ENCODE peak calls at places on chromosomes 11 and 22, in five cellular contexts. A, N, Q, W and M are unnamed samples.

GRCh38 chr22:37206841-37207821 is 5.1 kb downstream of the SSTR3 start:
- DNase-seq in A (no peak), N (peak; percentile 44), Q (no peak), W (no peak), M (peak; percentile 58)

GRCh38 chr11:131422491-131422890 is 52.1 kb downstream of the NTM start:
- DNase-seq in A (no peak), N (no peak), Q (no peak), W (no peak), M (no peak)

GRCh38 chr11:88367310-88367709 is 29.8 kb upstream of the CTSC start:
- DNase-seq in A (no peak), N (no peak), Q (no peak), W (no peak), M (no peak)

GRCh38 chr11:5625281-5625680 is 480 bp downstream of the TRIM34 start:
- DNase-seq in A (peak; percentile 8), N (no peak), Q (no peak), W (no peak), M (no peak)

GRCh38 chr11:117000039-117000740 is 98.0 kb downstream of the SIK3 start:
- DNase-seq in A (no peak), N (no peak), Q (no peak), W (no peak), M (no peak)

GRCh38 chr22:36180928-36181327 is 20.4 kb upstream of the APOL3 start:
- DNase-seq in A (no peak), N (no peak), Q (no peak), W (peak; percentile 43), M (no peak)

GRCh38 chr22:20141186-20142077 is 9.4 kb downstream of the CCDC188 start:
- DNase-seq in A (no peak), N (no peak), Q (no peak), W (no peak), M (no peak)

GRCh38 chr11:125063429-125064043 is 431 bp downstream of the SLC37A2 start:
- DNase-seq in A (no peak), N (peak; percentile 45), Q (no peak), W (peak; percentile 81), M (peak; percentile 59)

GRCh38 chr11:34909955-34910354 is 6.2 kb downstream of the APIP start:
- DNase-seq in A (no peak), N (no peak), Q (no peak), W (no peak), M (no peak)

GRCh38 chr11:60125962-60126585 is 37.6 kb downstream of the MS4A2 start:
- DNase-seq in A (no peak), N (no peak), Q (no peak), W (no peak), M (no peak)

GRCh38 chr22:22520667-22521602 is 865 bp upstream of the ZNF280A start:
- DNase-seq in A (no peak), N (no peak), Q (peak; percentile 93), W (peak; percentile 31), M (no peak)

GRCh38 chr11:1743587-1744136 is 6.7 kb downstream of the IFITM10 start:
- DNase-seq in A (no peak), N (peak; percentile 44), Q (no peak), W (peak; percentile 82), M (no peak)

GRCh38 chr11:46238967-46239800 is 38.3 kb upstream of the CREB3L1 start:
- DNase-seq in A (peak; percentile 93), N (peak; percentile 89), Q (peak; percentile 92), W (peak; percentile 97), M (peak; percentile 94)

GRCh38 chr11:47536925-47537324 is 16.0 kb downstream of the CELF1 start:
- DNase-seq in A (no peak), N (no peak), Q (no peak), W (no peak), M (no peak)

GRCh38 chr22:29195118-29195963 is 10.4 kb upstream of the EMID1 start:
- DNase-seq in A (no peak), N (no peak), Q (peak; percentile 85), W (no peak), M (peak; percentile 44)

GRCh38 chr22:39234157-39234793 is 10.5 kb downstream of the PDGFB start:
- DNase-seq in A (no peak), N (no peak), Q (no peak), W (no peak), M (no peak)

GRCh38 chr11:794766-795637 is 3.1 kb downstream of the SLC25A22 start:
- DNase-seq in A (no peak), N (no peak), Q (no peak), W (no peak), M (no peak)

GRCh38 chr11:106391771-106392412 is 314.4 kb downstream of the AASDHPPT start:
- DNase-seq in A (no peak), N (no peak), Q (no peak), W (no peak), M (no peak)

GRCh38 chr11:14499560-14500180 is at the start of gene COPB1:
- DNase-seq in A (peak; percentile 63), N (peak; percentile 97), Q (peak; percentile 96), W (peak; percentile 98), M (peak; percentile 95)
- TF ChIP-seq POLR2A in A (peak; percentile 96), N (peak; percentile 97), Q (peak; percentile 92), W (no peak), M (peak; percentile 72)

GRCh38 chr22:41204066-41204465 is 1.0 kb upstream of the L3MBTL2 start:
- DNase-seq in A (no peak), N (no peak), Q (no peak), W (no peak), M (no peak)

GRCh38 chr22:41206719-41207118 is 1.6 kb downstream of the L3MBTL2 start:
- DNase-seq in A (no peak), N (no peak), Q (no peak), W (no peak), M (no peak)

GRCh38 chr22:41203118-41203517 is 2.0 kb upstream of the L3MBTL2 start:
- DNase-seq in A (no peak), N (no peak), Q (no peak), W (no peak), M (no peak)

GRCh38 chr22:41201146-41201545 is 4.0 kb upstream of the L3MBTL2 start:
- DNase-seq in A (no peak), N (no peak), Q (no peak), W (no peak), M (no peak)

DNA sequence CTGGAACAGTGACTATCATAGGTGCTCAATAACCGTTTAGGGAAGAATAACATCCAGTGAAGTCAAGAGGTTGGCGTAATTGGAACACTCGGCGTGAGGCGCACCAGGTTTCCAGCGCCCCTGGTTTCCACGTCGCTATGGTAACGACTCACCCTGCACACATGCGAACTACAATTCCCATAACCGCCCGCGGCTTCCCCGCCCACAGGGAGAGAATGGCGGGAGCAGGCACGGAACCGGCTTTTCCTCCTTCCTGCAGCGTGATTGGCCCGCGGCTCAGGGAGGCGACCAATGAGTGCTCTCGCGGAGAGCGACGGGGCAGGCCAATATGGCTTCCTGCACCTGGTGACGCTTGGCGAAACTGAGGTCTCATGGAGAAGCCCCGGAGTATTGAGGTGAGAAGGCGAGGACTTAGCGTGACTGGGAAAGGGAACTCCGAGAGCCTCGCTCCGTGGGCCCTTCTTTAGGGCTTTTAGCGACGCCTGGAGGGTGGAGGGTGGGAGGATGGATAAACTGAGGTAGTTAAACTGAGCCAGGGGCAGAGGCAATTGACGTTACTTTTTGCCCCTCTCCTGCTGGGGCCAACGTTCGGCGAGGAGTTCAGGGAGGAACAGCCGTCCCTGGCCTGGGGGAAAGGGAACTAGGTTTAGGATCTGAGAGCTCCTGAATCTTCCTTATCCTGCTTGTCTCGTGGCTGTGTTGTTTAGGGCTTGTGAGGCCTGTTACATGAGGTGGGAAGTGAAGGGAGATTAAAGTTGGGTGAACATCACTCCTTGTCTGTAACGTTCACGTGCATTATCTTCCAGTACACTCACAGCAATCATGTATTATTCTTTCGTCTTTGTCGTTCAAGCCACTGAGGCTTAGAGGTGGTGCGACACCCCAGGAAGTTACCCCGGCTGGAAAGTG is at the start of gene L3MBTL2:
- DNase-seq in A (peak; percentile 94), N (peak; percentile 99), Q (peak; percentile 96), W (peak; percentile 99), M (peak; percentile 99)
- TF ChIP-seq POLR2A in A (peak; percentile 57), N (peak; percentile 29), Q (peak; percentile 91), W (no peak), M (peak; percentile 45)

GRCh38 chr11:111723595-111723994 is 42.6 kb downstream of the PPP2R1B start:
- DNase-seq in A (no peak), N (no peak), Q (no peak), W (no peak), M (no peak)
- TF ChIP-seq POLR2A in A (no peak), N (no peak), Q (no peak), W (no peak), M (no peak)

DNA sequence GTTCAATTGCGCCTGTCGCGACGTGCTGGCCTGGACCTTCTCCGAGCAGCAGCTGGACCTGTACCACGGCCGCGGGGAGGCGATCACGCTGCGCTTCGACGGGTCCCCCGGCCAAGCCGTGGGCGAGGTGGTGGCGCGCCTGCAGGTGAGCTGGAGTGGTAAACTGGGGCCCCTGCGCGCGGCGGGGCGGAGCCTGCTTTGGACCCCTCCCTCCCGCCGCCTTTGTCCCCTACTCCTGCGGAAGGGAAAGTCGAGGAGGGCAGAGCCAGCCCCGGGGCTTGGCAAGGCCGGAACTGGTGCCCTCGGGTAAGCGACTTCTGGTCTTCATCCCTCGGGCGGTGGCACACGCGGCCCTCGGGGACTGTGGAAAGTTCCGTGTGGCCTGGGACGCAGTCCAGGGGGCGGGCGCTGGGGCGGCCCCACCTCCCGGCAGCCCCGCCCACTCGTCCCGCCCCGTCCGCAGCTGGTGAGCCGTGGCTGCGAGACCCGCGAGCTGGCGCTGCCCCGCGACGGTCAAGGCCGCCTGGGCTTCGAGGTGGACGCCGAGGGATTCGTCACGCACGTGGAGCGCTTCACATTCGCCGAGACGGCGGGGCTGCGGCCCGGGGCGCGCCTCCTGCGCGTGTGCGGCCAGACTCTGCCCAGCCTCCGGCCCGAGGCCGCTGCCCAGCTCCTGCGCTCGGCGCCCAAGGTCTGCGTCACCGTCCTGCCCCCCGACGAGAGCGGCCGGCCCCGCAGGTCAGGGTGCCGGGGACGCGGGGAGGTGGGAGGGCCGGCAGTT is 9.2 kb downstream of the SIPA1 start:
- DNase-seq in A (no peak), N (peak; percentile 70), Q (no peak), W (no peak), M (no peak)
- TF ChIP-seq POLR2A in A (no peak), N (no peak), Q (no peak), W (no peak), M (no peak)

GRCh38 chr11:67119577-67120391 is 721 bp downstream of the KDM2A start:
- DNase-seq in A (no peak), N (peak; percentile 59), Q (peak; percentile 41), W (peak; percentile 87), M (peak; percentile 63)

GRCh38 chr11:67118059-67118766 is 850 bp upstream of the KDM2A start:
- DNase-seq in A (no peak), N (peak; percentile 71), Q (no peak), W (peak; percentile 88), M (peak; percentile 75)

GRCh38 chr11:67117667-67118058 is 1.4 kb upstream of the KDM2A start:
- DNase-seq in A (no peak), N (peak; percentile 57), Q (no peak), W (peak; percentile 87), M (peak; percentile 68)

GRCh38 chr11:67120456-67120855 is 1.4 kb downstream of the KDM2A start:
- DNase-seq in A (no peak), N (peak; percentile 17), Q (peak; percentile 33), W (peak; percentile 17), M (no peak)

GRCh38 chr11:67118801-67119576 is at the start of gene KDM2A:
- DNase-seq in A (peak; percentile 100), N (peak; percentile 100), Q (peak; percentile 99), W (peak; percentile 100), M (peak; percentile 100)
- TF ChIP-seq POLR2A in A (peak; percentile 74), N (peak; percentile 69), Q (peak; percentile 82), W (no peak), M (peak; percentile 38)